ENCODE peak calls at places on chromosome 14, in four cellular contexts. One of them, this sample, is unnamed.

GRCh38 chr14:24311837-24312615 is 724 bp downstream of the LTB4R start:
- DNase-seq in HFFc6: peak; percentile 13
- DNase-seq in glutamatergic neuron: no peak
- DNase-seq in omental fat pad: no peak
- DNase-seq in this sample: no peak

GRCh38 chr14:102630405-102630804 is 38.0 kb downstream of the RCOR1 start:
- DNase-seq in HFFc6: no peak
- DNase-seq in glutamatergic neuron: no peak
- DNase-seq in omental fat pad: no peak
- DNase-seq in this sample: no peak

GRCh38 chr14:74917646-74918081 is 5.4 kb downstream of the RPS6KL1 start:
- DNase-seq in HFFc6: no peak
- DNase-seq in glutamatergic neuron: no peak
- DNase-seq in omental fat pad: no peak
- DNase-seq in this sample: no peak

GRCh38 chr14:33652566-33653320 is 298.1 kb downstream of the EGLN3 start:
- DNase-seq in HFFc6: no peak
- DNase-seq in glutamatergic neuron: no peak
- DNase-seq in omental fat pad: no peak
- DNase-seq in this sample: no peak

GRCh38 chr14:55884819-55885218 is 233.4 kb upstream of the PELI2 start:
- DNase-seq in HFFc6: no peak
- DNase-seq in glutamatergic neuron: no peak
- DNase-seq in omental fat pad: no peak
- DNase-seq in this sample: no peak

GRCh38 chr14:79186523-79186922 is 1016.4 kb downstream of the NRXN3 start:
- DNase-seq in HFFc6: no peak
- DNase-seq in glutamatergic neuron: no peak
- DNase-seq in omental fat pad: no peak
- DNase-seq in this sample: no peak

GRCh38 chr14:31090872-31091764 is 64.9 kb upstream of the STRN3 start:
- DNase-seq in HFFc6: peak; percentile 90
- DNase-seq in glutamatergic neuron: no peak
- DNase-seq in omental fat pad: no peak
- DNase-seq in this sample: no peak

GRCh38 chr14:66240112-66240511 is 246.1 kb upstream of the CCDC196 start:
- DNase-seq in HFFc6: no peak
- DNase-seq in glutamatergic neuron: no peak
- DNase-seq in omental fat pad: no peak
- DNase-seq in this sample: no peak

GRCh38 chr14:99522934-99523660 is 41.9 kb downstream of the CCNK start:
- DNase-seq in HFFc6: peak; percentile 30
- DNase-seq in glutamatergic neuron: peak; percentile 19
- DNase-seq in omental fat pad: no peak
- DNase-seq in this sample: no peak

GRCh38 chr14:33342299-33342974 is 403.8 kb downstream of the NPAS3 start:
- DNase-seq in HFFc6: no peak
- DNase-seq in glutamatergic neuron: no peak
- DNase-seq in omental fat pad: no peak
- DNase-seq in this sample: no peak

DNA sequence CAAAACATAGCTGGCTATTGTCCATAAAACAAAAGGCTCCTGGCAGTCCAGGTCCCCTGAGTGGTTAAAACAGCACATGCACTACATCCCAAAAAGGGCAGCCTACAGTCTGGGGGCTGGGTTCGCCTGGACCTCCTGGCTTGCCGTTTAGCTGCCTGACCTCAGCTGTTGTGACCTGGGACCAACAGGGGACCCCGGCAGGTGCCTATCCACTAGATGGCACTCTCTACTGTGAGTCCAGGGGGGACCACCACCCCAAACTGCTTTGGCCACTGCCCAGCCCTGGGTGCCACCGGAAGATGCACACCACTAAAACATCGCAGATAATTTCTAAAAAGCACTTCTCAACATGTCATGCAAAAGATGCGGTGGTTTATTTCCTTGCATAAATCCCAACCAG is 2.9 kb upstream of the RTL1 start:
- DNase-seq in HFFc6: no peak
- DNase-seq in glutamatergic neuron: peak; percentile 51
- DNase-seq in omental fat pad: no peak
- DNase-seq in this sample: no peak
- TF ChIP-seq CTCF in HFFc6: peak; percentile 48
- TF ChIP-seq CTCF in glutamatergic neuron: no peak
- TF ChIP-seq CTCF in omental fat pad: no peak
- TF ChIP-seq CTCF in this sample: no peak

DNA sequence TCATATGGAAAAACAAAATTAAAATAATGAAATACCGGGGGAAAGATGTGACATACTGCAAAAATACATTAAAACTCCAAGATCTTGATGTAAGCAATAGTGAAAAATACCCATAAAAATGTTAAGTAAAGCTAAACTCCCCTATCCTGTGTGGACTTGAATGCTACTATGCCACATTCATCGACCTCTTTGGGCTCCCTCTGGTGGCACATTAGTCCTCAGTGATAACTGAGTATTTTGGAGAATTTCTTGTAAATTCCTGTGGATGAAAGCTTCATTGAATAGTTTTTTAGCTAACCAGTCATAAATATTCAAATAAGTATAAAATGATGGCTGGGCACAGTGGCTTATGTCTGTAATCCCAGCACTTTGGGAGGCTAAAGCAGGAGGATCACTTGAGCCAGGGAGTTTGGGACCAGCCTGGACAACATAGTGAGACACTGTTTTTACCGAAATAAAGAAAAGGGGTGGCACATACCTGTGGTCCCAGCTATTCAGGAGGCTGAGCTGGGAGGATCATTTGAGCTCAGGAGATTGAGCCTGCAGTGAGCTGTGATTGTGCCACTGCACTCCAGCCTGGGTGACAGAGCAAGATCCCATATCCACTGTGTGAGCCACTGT is 42.4 kb upstream of the SGPP1 start:
- DNase-seq in HFFc6: peak; percentile 57
- DNase-seq in glutamatergic neuron: no peak
- DNase-seq in omental fat pad: no peak
- DNase-seq in this sample: no peak
- TF ChIP-seq CTCF in HFFc6: peak; percentile 87
- TF ChIP-seq CTCF in glutamatergic neuron: peak; percentile 24
- TF ChIP-seq CTCF in omental fat pad: no peak
- TF ChIP-seq CTCF in this sample: peak; percentile 20

GRCh38 chr14:100653409-100653808 is 66.2 kb upstream of the BEGAIN start:
- DNase-seq in HFFc6: no peak
- DNase-seq in glutamatergic neuron: peak; percentile 58
- DNase-seq in omental fat pad: no peak
- DNase-seq in this sample: no peak

GRCh38 chr14:100654814-100655795 is 67.9 kb upstream of the BEGAIN start:
- DNase-seq in HFFc6: no peak
- DNase-seq in glutamatergic neuron: peak; percentile 72
- DNase-seq in omental fat pad: no peak
- DNase-seq in this sample: no peak

GRCh38 chr14:100652739-100653138 is 65.5 kb upstream of the BEGAIN start:
- DNase-seq in HFFc6: no peak
- DNase-seq in glutamatergic neuron: no peak
- DNase-seq in omental fat pad: no peak
- DNase-seq in this sample: no peak

GRCh38 chr14:100651999-100652508 is 64.8 kb upstream of the BEGAIN start:
- DNase-seq in HFFc6: peak; percentile 32
- DNase-seq in glutamatergic neuron: no peak
- DNase-seq in omental fat pad: no peak
- DNase-seq in this sample: no peak

DNA sequence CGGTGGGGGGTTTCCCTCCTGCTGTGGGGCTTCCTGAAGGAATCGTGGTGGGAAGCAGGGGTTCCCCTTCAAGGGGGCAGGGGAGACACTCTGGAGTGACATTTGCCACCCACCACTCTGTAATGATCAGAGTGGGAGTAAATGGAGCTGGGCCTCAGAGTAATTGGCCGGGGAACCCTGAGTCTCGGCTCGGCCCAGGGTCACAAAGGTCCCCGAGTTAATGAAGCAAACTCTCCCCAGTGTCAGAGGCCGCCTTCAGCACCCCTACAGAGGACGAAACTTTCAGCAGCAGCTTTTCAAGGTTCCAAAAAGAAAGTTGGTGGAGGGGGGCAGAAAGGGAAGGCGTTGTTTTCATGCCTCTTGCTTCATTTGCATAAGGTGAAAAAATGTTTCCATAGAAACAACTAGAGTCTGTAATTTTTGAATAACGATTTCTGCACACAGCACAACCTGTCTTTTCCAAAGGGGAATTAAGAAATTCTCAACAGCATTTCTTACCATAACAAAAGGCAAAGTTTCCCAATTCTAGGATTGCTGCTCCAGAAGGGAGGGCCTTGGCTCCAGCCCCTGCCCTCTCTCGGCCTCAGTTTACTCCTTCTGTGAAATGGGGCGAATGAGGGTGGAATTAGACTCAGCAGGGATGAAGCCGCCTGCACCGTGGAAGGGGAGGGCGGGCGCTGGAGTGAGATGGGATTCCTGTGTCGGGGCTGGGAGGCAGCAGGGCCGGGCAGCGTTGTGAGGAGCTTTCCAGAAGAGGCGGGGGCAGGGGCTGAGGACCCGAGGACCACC is 67.0 kb upstream of the BEGAIN start:
- DNase-seq in HFFc6: no peak
- DNase-seq in glutamatergic neuron: no peak
- DNase-seq in omental fat pad: no peak
- DNase-seq in this sample: no peak
- TF ChIP-seq CTCF in HFFc6: no peak
- TF ChIP-seq CTCF in glutamatergic neuron: no peak
- TF ChIP-seq CTCF in omental fat pad: no peak
- TF ChIP-seq CTCF in this sample: no peak

GRCh38 chr14:49612671-49613070 is 7.8 kb downstream of the RPL36AL start:
- DNase-seq in HFFc6: no peak
- DNase-seq in glutamatergic neuron: no peak
- DNase-seq in omental fat pad: no peak
- DNase-seq in this sample: no peak
- TF ChIP-seq CTCF in HFFc6: no peak
- TF ChIP-seq CTCF in glutamatergic neuron: no peak
- TF ChIP-seq CTCF in omental fat pad: no peak
- TF ChIP-seq CTCF in this sample: no peak

GRCh38 chr14:49953196-49953595 is 60.3 kb downstream of the ARF6 start:
- DNase-seq in HFFc6: no peak
- DNase-seq in glutamatergic neuron: no peak
- DNase-seq in omental fat pad: no peak
- DNase-seq in this sample: no peak
- TF ChIP-seq CTCF in HFFc6: no peak
- TF ChIP-seq CTCF in glutamatergic neuron: no peak
- TF ChIP-seq CTCF in omental fat pad: no peak
- TF ChIP-seq CTCF in this sample: no peak

This sample was measured in mesothelial cell of epicardium.